ENCODE peak calls at places on chromosome 21, in five cellular contexts. F is psoas muscle, E is colonic mucosa, P is breast epithelium, D is uterus. A is an unnamed sample. For H3K4me1, the result is how much of the 10 kb centered on the place peaks cover.

GRCh38 chr21:38303300-38303699 is 46.5 kb downstream of the KCNJ15 start:
- DNase-seq in F (peak), E (no peak), P (no peak), D (peak), A (no peak)

GRCh38 chr21:29674343-29674742 is 265.5 kb downstream of the GRIK1 start:
- DNase-seq in F (no peak), E (no peak), P (no peak), D (no peak), A (no peak)

GRCh38 chr21:43727571-43728466 is 8.9 kb downstream of the PDXK start:
- DNase-seq in F (peak), E (no peak), P (no peak), D (peak), A (peak)

GRCh38 chr21:32916088-32916487 is 109.6 kb upstream of the OLIG2 start:
- DNase-seq in F (no peak), E (no peak), P (no peak), D (no peak), A (no peak)

GRCh38 chr21:39153842-39154241 is 29.4 kb downstream of the PSMG1 start:
- DNase-seq in F (no peak), E (no peak), P (no peak), D (no peak), A (no peak)

GRCh38 chr21:38925923-38926322 is 120.2 kb downstream of the ETS2 start:
- DNase-seq in F (peak), E (no peak), P (peak), D (peak), A (peak)

GRCh38 chr21:31182231-31183129 is 144.2 kb upstream of the KRTAP19-8 start:
- DNase-seq in F (no peak), E (no peak), P (no peak), D (no peak), A (no peak)

GRCh38 chr21:22438428-22439086 is 1440.3 kb downstream of the NCAM2 start:
- DNase-seq in F (no peak), E (no peak), P (no peak), D (no peak), A (no peak)

GRCh38 chr21:16634522-16634914 is 878.3 kb upstream of the CXADR start:
- DNase-seq in F (no peak), E (no peak), P (no peak), D (no peak), A (no peak)

GRCh38 chr21:30042443-30042842 is 102.6 kb upstream of the GRIK1 start:
- DNase-seq in F (no peak), E (no peak), P (no peak), D (no peak), A (no peak)

GRCh38 chr21:43359081-43359822 is 67.7 kb downstream of the SIK1 start:
- DNase-seq in F (no peak), E (no peak), P (no peak), D (no peak), A (no peak)

GRCh38 chr21:43767980-43768867 is 7.9 kb downstream of the CSTB start:
- DNase-seq in F (peak), E (peak), P (no peak), D (no peak), A (peak)

GRCh38 chr21:34793471-34793870 is 124.7 kb downstream of the CLIC6 start:
- DNase-seq in F (no peak), E (no peak), P (no peak), D (no peak), A (no peak)

GRCh38 chr21:34794686-34795085 is 125.9 kb downstream of the CLIC6 start:
- DNase-seq in F (no peak), E (no peak), P (no peak), D (no peak), A (no peak)

GRCh38 chr21:34797202-34797527 is 128.4 kb downstream of the CLIC6 start:
- DNase-seq in F (no peak), E (no peak), P (no peak), D (no peak), A (no peak)

GRCh38 chr21:34796518-34797201 is 127.9 kb downstream of the CLIC6 start:
- DNase-seq in F (no peak), E (peak), P (no peak), D (no peak), A (no peak)

GRCh38 chr21:34795152-34796141 is 126.7 kb downstream of the CLIC6 start:
- DNase-seq in F (peak), E (peak), P (peak), D (no peak), A (no peak)
- H3K4me1 ChIP-seq in F (half or more), E (under half), P (under half), D (under half), A (under half)

DNA sequence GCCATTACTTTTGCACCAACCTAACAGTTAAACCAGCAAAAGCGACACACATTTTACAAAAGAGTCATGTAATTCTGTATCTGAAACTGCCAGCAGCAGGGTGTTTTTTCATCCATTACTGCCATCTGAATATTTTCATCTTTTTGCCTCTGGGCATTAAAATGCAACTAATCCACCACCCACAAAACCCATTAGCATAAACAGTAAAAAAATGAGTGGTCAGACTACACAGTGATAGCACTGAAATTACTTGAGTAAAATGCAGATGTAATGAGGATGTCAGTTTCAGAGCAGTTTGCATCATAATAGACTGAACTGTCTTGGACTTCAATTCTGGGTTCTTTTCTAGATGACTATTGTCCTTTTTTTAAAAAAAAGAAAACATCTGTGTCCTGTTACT is 132.3 kb downstream of the GABPA start:
- DNase-seq in F (no peak), E (no peak), P (no peak), D (no peak), A (no peak)
- H3K4me3 ChIP-seq in F (no peak), E (no peak), P (no peak), D (no peak), A (no peak)

GRCh38 chr21:42232176-42232825 is 13.4 kb downstream of the ABCG1 start:
- DNase-seq in F (peak), E (no peak), P (no peak), D (no peak), A (no peak)

GRCh38 chr21:42231761-42232160 is 12.8 kb downstream of the ABCG1 start:
- DNase-seq in F (peak), E (no peak), P (no peak), D (no peak), A (no peak)

GRCh38 chr21:42234464-42235241 is 15.7 kb downstream of the ABCG1 start:
- DNase-seq in F (peak), E (peak), P (peak), D (peak), A (peak)

GRCh38 chr21:42234026-42234425 is 15.1 kb downstream of the ABCG1 start:
- DNase-seq in F (peak), E (no peak), P (no peak), D (no peak), A (no peak)

GRCh38 chr21:42233067-42233981 is 14.4 kb downstream of the ABCG1 start:
- DNase-seq in F (peak), E (peak), P (peak), D (peak), A (peak)
- H3K4me1 ChIP-seq in F (half or more), E (under half), P (under half), D (under half), A (half or more)

DNA sequence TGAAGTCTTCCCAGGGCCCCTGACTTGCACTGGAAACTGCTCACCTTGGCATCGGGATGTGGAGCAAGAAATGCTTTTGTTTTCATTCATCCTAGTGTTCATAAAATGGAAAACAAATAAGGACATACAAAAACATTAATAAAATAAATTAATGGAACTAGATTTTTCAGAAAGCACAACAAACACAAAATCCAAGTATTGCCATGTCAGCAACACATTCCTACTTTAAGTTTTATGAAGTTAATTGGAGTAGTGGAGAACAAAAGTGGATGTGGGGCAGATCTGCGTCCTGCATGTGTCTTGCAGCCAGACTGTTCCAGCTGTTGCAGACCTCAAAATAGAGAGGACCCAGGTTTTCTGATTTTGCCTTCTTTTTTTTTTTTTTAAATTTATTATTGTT is 32.9 kb downstream of the PRMT2 start:
- DNase-seq in F (no peak), E (no peak), P (no peak), D (no peak), A (no peak)
- H3K4me3 ChIP-seq in F (no peak), E (no peak), P (peak), D (no peak), A (peak)

GRCh38 chr21:45078371-45078770 is 4.0 kb downstream of the ADARB1 start:
- DNase-seq in F (no peak), E (no peak), P (no peak), D (no peak), A (no peak)
- H3K4me1 ChIP-seq in F (under half), E (under half), P (under half), D (under half), A (under half)

GRCh38 chr21:36693144-36694040 is 5.5 kb upstream of the SIM2 start:
- DNase-seq in F (no peak), E (no peak), P (no peak), D (no peak), A (no peak)
- H3K4me3 ChIP-seq in F (no peak), E (no peak), P (no peak), D (no peak), A (no peak)

GRCh38 chr21:14686466-14687276 is 140.6 kb upstream of the SAMSN1 start:
- DNase-seq in F (no peak), E (no peak), P (no peak), D (no peak), A (no peak)

GRCh38 chr21:14684071-14684470 is 138.0 kb upstream of the SAMSN1 start:
- DNase-seq in F (no peak), E (no peak), P (no peak), D (no peak), A (no peak)

GRCh38 chr21:14678987-14679574 is 133.0 kb upstream of the SAMSN1 start:
- DNase-seq in F (no peak), E (peak), P (no peak), D (no peak), A (no peak)

GRCh38 chr21:14685568-14685967 is 139.5 kb upstream of the SAMSN1 start:
- DNase-seq in F (no peak), E (no peak), P (no peak), D (no peak), A (no peak)

DNA sequence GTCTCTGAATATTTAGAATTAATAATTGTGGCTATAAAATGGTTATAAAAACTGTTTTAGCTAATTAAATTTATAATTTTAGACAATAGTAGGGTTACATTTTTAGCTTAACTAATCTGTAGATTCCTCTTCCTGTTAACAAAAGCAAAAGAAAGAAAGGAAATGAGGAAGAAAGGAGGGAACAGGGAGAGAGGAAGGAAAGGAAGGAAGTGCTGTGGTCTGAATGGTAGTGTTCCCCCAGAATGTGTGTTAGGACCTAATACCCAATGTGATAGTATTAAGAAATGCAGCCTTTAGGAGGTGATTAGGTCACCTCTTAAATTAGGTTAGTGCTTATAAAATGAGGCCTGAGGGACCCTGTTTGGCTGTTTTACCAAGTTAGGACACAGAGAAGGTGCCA is 136.9 kb upstream of the SAMSN1 start:
- DNase-seq in F (no peak), E (no peak), P (no peak), D (no peak), A (no peak)
- H3K4me1 ChIP-seq in F (under half), E (under half), P (under half), D (under half), A (under half)